ENCODE peak calls at places on chromosomes 11 and 22, in five cellular contexts. R, X, U, H and K are unnamed samples.

GRCh38 chr22:23251445-23252093 is 71.3 kb downstream of the BCR start:
- DNase-seq in U (peak), X (peak), R (no peak), H (no peak), K (no peak)

GRCh38 chr22:43066844-43067385 is 22.3 kb downstream of the TTLL1 start:
- DNase-seq in U (peak), H (no peak), R (peak), X (peak), K (no peak)

GRCh38 chr22:50436134-50436830 is 38.6 kb downstream of the SBF1 start:
- DNase-seq in X (no peak), U (no peak), H (peak), R (no peak), K (no peak)

GRCh38 chr11:73991471-73992006 is 8.9 kb upstream of the UCP2 start:
- DNase-seq in R (no peak), H (peak), X (no peak), U (no peak), K (no peak)

GRCh38 chr11:133918606-133919260 is 38.0 kb downstream of the IGSF9B start:
- DNase-seq in X (no peak), U (no peak), R (no peak), H (peak), K (no peak)

GRCh38 chr11:33696931-33697638 is 3.5 kb downstream of the C11orf91 start:
- DNase-seq in H (no peak), X (peak), U (no peak), R (no peak), K (no peak)

GRCh38 chr11:72223615-72224586 is 666 bp upstream of the INPPL1 start:
- DNase-seq in R (peak), H (peak), X (peak), U (peak), K (peak)

GRCh38 chr11:92226331-92227232 is 2.0 kb downstream of the FAT3 start:
- DNase-seq in H (peak), R (peak), X (peak), U (no peak), K (no peak)

GRCh38 chr11:1404461-1405185 is 14.9 kb downstream of the BRSK2 start:
- DNase-seq in R (no peak), U (no peak), H (peak), X (no peak), K (no peak)

GRCh38 chr11:71067753-71068152 is 184.6 kb downstream of the SHANK2 start:
- DNase-seq in U (no peak), X (no peak), H (no peak), R (no peak), K (no peak)

DNA sequence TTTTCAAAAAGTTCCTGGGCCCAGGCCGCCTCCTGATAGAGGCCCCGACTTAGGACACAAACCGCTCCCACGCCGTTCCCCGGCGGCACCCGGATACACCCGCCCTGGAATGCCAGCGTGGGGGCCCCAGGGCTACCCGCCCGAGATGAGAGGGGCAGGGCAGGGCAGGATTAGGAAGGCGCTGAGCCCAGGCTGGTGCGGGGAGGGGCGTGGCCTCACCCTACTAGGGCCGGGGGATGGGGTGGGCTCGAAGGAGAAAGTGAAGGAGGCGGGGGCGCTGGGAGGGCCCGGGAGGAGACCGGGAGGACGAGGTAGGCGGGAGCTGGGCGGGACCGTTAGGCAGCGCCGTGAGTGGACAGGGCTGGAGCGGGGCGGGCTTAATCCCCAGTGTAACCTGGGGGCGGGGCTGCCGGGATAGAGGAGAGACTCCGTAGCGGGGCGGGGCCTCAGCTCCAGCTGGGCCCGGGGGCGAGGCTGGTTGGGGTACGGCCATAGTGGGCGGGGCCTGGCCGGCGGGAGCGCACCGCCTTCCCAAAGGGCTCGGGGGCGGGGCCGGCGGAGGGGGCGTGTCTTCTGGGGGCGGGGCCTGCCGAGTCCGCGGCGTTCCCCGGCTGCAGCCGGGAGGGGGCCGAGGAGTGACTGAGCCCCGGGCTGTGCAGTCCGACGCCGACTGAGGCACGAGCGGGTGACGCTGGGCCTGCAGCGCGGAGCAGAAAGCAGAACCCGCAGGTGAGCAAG is at the start of gene CD82:
- DNase-seq in H (peak), R (peak), X (peak), U (peak), K (peak)
- TF ChIP-seq CTCF in H (peak), R (peak), X (no peak), U (no peak), K (no peak)

DNA sequence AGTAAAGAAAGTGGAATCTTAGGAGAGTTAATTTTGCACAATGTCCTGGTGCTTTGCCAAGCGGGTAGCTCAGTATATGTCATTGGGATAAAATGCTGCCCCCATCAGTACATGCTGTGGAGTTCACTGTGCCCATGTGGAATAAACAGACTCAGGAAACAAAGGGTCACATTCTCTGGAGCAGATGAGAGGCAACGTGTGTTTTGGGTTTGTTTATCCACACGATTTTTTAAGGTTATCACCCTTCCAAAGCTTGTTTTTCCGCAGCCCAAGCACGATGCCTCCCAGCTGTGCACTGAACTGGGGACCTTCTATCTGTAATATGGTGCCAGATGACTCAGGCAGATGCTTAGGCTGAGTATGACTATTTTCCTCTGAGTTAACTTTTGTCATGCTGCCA is 6.4 kb downstream of the OR4D6 start:
- DNase-seq in U (peak), R (no peak), X (peak), H (no peak), K (no peak)
- TF ChIP-seq CTCF in U (no peak), R (no peak), X (no peak), H (no peak), K (no peak)

GRCh38 chr11:58923300-58923788 is 15.9 kb upstream of the GLYATL1 start:
- DNase-seq in X (peak), U (peak), H (no peak), R (peak), K (no peak)
- TF ChIP-seq CTCF in X (peak), U (peak), H (peak), R (peak), K (no peak)

GRCh38 chr11:123559418-123559817 is 95.0 kb downstream of the SCN3B start:
- DNase-seq in X (peak), H (no peak), U (no peak), R (peak), K (no peak)
- TF ChIP-seq CTCF in X (peak), H (no peak), U (no peak), R (peak), K (no peak)

GRCh38 chr11:111925953-111926352 is 7.2 kb downstream of the C11orf52 start:
- DNase-seq in R (no peak), U (no peak), H (no peak), X (no peak), K (no peak)

GRCh38 chr11:111923351-111923788 is 4.7 kb downstream of the C11orf52 start:
- DNase-seq in U (peak), X (peak), H (no peak), R (peak), K (no peak)

GRCh38 chr11:111923951-111924350 is 5.2 kb downstream of the C11orf52 start:
- DNase-seq in H (no peak), U (no peak), X (no peak), R (no peak), K (no peak)

GRCh38 chr11:111930472-111930871 is 6.7 kb upstream of the DIXDC1 start:
- DNase-seq in R (no peak), U (no peak), H (no peak), X (no peak), K (no peak)

GRCh38 chr11:111926505-111927391 is 8.0 kb downstream of the C11orf52 start:
- DNase-seq in R (peak), H (peak), U (peak), X (peak), K (peak)
- TF ChIP-seq CTCF in R (no peak), H (no peak), U (peak), X (peak), K (no peak)

DNA sequence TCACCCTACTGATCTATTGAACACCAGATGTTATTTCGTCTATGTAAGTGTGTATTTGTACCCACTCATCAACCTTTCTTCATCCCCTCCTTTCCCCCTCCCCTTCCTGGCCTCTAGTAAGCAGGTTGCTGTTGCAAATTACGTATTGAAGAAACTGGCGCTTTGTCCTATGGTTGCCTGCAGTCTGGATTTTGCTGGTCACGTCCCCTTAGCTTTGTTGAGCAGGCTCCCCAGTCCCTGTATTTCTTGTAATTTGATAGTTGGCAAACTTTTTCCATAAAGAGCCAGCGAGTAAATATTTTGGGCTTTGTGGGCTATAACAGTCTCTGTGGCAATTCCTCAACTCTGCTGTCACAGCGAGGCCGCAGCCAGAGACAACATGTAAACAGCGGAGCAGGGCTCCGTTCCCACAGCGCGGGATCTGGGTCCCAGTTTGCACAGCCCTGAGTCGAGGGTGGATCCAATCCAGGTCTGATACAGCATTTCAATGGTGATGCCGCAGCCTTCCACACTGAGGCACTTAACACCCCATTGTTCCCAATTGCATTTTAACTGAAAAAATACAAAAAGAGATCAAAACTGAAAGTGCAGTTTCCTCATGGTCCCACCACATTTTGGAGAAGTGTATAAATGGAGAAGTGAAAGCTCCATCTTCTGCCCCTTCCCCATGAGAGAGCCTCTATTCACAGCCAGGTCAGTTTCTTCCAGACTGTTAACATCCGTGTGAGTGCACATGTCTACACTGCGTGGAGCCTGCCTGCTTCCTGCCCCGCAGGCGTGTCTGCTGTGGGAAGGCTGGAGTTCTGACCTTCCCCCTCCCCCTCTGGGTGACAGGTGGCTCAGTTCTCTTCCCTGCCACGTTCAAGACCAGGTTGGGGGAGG is 89.0 kb downstream of the RPS6KA4 start:
- DNase-seq in X (peak), H (peak), U (no peak), R (peak), K (no peak)
- TF ChIP-seq CTCF in X (no peak), H (no peak), U (no peak), R (no peak), K (no peak)

GRCh38 chr11:126874831-126875230 is 125.7 kb downstream of the KIRREL3 start:
- DNase-seq in X (no peak), R (no peak), H (no peak), U (no peak), K (no peak)
- TF ChIP-seq CTCF in X (peak), R (peak), H (no peak), U (peak), K (no peak)

GRCh38 chr22:45082795-45083194 is 73.0 kb upstream of the PHF21B start:
- DNase-seq in H (no peak), R (no peak), U (peak), X (peak), K (no peak)
- TF ChIP-seq CTCF in H (no peak), R (no peak), U (peak), X (peak), K (no peak)

GRCh38 chr11:26626346-26626745 is 54.3 kb upstream of the MUC15 start:
- DNase-seq in H (no peak), R (peak), U (peak), X (peak), K (no peak)
- TF ChIP-seq CTCF in H (no peak), R (no peak), U (no peak), X (no peak), K (no peak)

GRCh38 chr11:124839051-124839971 is 25.9 kb upstream of the ROBO3 start:
- DNase-seq in U (no peak), H (peak), X (no peak), R (no peak), K (no peak)

GRCh38 chr11:124839972-124840621 is 25.1 kb upstream of the ROBO3 start:
- DNase-seq in X (no peak), R (no peak), U (no peak), H (no peak), K (no peak)

GRCh38 chr11:124834526-124835190 is 30.6 kb upstream of the ROBO3 start:
- DNase-seq in X (no peak), U (no peak), H (no peak), R (no peak), K (no peak)

GRCh38 chr11:124835918-124836317 is 29.3 kb upstream of the ROBO3 start:
- DNase-seq in R (no peak), H (peak), U (no peak), X (no peak), K (no peak)

DNA sequence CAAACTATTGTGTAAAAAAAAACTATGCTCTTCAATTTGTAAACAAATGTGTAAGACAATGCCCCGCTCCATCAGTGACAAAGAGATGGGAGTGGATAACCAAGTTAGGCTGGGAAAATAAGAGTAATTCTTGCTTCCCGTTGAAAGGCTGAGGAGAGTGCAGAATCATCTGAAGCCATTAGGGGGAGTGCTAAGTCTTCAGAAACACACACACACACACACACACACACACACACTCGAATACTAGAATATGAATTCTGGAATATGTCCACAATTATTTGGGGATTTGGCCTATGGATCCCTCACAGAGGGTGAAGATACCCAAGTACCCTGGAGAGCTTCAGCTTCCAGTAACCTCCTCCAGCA is 27.8 kb upstream of the ROBO3 start:
- DNase-seq in R (peak), U (peak), X (peak), H (no peak), K (no peak)
- TF ChIP-seq CTCF in R (peak), U (peak), X (peak), H (peak), K (no peak)